ENCODE peak calls at places on chromosomes 11 and 22, in seven cellular contexts. X is GM23248, Q is PC-3, D is MM.1S, J is neural progenitor cell, C is PC-9, K is fibroblast of lung. V is an unnamed sample.
A peak's percentile ranks its signal among the peaks of the same experiment; 100 is the strongest.

GRCh38 chr11:96063053-96063452 is 139.1 kb upstream of the MTMR2 start:
- DNase-seq in J (no peak), Q (peak; percentile 29), X (no peak), C (no peak), D (no peak), K (no peak), V (no peak)

GRCh38 chr11:69413993-69414392 is 67.5 kb upstream of the LINC01488 start:
- DNase-seq in K (no peak), Q (no peak), J (no peak), X (no peak), C (no peak), D (no peak), V (no peak)

GRCh38 chr22:47322854-47323253 is 560.4 kb downstream of the TBC1D22A start:
- DNase-seq in D (no peak), X (peak; percentile 10), C (no peak), J (no peak), Q (peak; percentile 46), K (no peak), V (no peak)

GRCh38 chr22:21044931-21045584 is 688 bp upstream of the LRRC74B start:
- DNase-seq in D (no peak), K (peak; percentile 57), C (no peak), Q (peak; percentile 15), X (peak; percentile 86), J (peak; percentile 21), V (no peak)

GRCh38 chr11:111441443-111441842 is 62.4 kb upstream of the POU2AF1 start:
- DNase-seq in X (peak; percentile 70), Q (peak; percentile 42), K (peak; percentile 58), J (no peak), D (no peak), C (no peak), V (no peak)

GRCh38 chr22:36457688-36458450 is 23.6 kb downstream of the TXN2 start:
- DNase-seq in X (peak; percentile 45), D (no peak), K (peak; percentile 50), Q (no peak), C (peak; percentile 32), J (no peak), V (no peak)

GRCh38 chr11:121512468-121513465 is 60.0 kb upstream of the SORL1-AS1 start:
- DNase-seq in Q (no peak), C (no peak), K (no peak), X (no peak), J (no peak), D (no peak), V (no peak)

GRCh38 chr11:95660038-95660437 is 129.5 kb downstream of the FAM76B start:
- DNase-seq in Q (no peak), X (no peak), K (no peak), J (peak; percentile 43), C (no peak), D (no peak), V (no peak)

GRCh38 chr11:118672865-118673264 is 6.6 kb downstream of the TREH start:
- DNase-seq in K (no peak), X (peak; percentile 47), D (no peak), C (peak; percentile 34), J (no peak), Q (peak; percentile 50), V (no peak)

GRCh38 chr22:17100621-17101020 is 15.8 kb downstream of the IL17RA start:
- DNase-seq in X (no peak), K (no peak), Q (no peak), J (no peak), C (no peak), D (no peak), V (no peak)

GRCh38 chr11:66118847-66119246 is 48.8 kb downstream of the PACS1 start:
- DNase-seq in Q (no peak), X (no peak), C (no peak), K (no peak), D (no peak), J (no peak), V (no peak)

GRCh38 chr11:65817312-65817814 is 16.4 kb upstream of the SNX32 start:
- DNase-seq in K (peak; percentile 20), J (no peak), X (no peak), Q (no peak), C (no peak), D (no peak), V (no peak)

GRCh38 chr11:46353706-46354105 is 6.4 kb downstream of the DGKZ start:
- DNase-seq in J (no peak), X (peak; percentile 55), C (no peak), D (no peak), K (no peak), Q (no peak), V (no peak)

GRCh38 chr11:63999349-64000025 is 13.2 kb downstream of the OTUB1 start:
- DNase-seq in C (no peak), K (peak; percentile 28), Q (peak; percentile 85), X (peak; percentile 79), J (peak; percentile 87), D (no peak), V (no peak)

DNA sequence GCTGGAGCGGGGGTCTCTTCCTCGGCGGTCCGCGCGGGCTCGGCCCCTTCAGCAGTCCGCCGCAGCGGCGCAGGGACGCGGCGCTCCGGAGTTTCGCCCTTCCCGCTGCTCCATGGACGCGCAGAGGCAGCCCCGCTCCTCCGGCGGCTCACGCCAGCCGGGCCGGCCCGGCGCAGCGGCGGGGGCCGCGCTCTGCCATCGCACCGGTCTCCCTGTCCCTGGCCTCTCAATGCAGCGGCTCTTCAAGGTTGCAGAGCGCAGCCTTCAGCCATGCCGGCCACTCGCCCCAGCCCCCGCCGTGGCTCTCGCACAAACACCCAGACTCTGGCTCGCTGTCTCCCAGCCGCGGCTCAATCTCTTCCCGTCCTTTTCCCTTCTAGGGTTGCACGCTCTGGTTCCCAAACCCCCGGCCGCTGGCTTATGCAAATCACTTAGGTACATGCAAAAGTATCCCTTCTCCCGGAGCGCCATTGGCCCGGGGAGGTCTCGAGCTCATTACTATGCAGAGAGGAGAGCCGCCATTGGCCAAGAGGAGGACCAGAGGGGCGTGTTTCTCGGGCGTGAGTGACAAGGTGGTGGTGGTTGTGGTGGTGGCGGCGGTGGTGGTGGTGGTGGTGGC is at the start of gene LGR4:
- DNase-seq in X (peak; percentile 96), Q (peak; percentile 95), K (peak; percentile 90), J (peak; percentile 99), C (peak; percentile 95), D (peak; percentile 82), V (no peak)
- TF ChIP-seq EZH2 in X (no peak), Q (no peak), K (no peak), J (no peak), C (no peak), D (no peak), V (no peak)

GRCh38 chr11:1572200-1573076 is at the start of gene DUSP8:
- DNase-seq in K (peak; percentile 82), Q (peak; percentile 70), J (peak; percentile 92), C (peak; percentile 35), X (peak; percentile 93), D (peak; percentile 71), V (no peak)
- TF ChIP-seq EZH2 in K (no peak), Q (no peak), J (peak; percentile 97), C (no peak), X (peak; percentile 97), D (peak; percentile 81), V (no peak)

GRCh38 chr11:1460396-1460795 is 26.2 kb downstream of the MOB2 start:
- DNase-seq in J (no peak), C (no peak), K (peak; percentile 86), X (peak; percentile 47), Q (no peak), D (no peak), V (no peak)

GRCh38 chr11:1459739-1460395 is 26.7 kb downstream of the MOB2 start:
- DNase-seq in D (no peak), J (no peak), C (no peak), K (peak; percentile 33), X (no peak), Q (no peak), V (no peak)

GRCh38 chr11:1462576-1462975 is 24.0 kb downstream of the MOB2 start:
- DNase-seq in K (no peak), J (no peak), Q (no peak), X (no peak), D (no peak), C (no peak), V (no peak)

GRCh38 chr11:1461806-1462455 is 24.6 kb downstream of the MOB2 start:
- DNase-seq in D (no peak), X (no peak), Q (no peak), J (no peak), K (no peak), C (no peak), V (no peak)

DNA sequence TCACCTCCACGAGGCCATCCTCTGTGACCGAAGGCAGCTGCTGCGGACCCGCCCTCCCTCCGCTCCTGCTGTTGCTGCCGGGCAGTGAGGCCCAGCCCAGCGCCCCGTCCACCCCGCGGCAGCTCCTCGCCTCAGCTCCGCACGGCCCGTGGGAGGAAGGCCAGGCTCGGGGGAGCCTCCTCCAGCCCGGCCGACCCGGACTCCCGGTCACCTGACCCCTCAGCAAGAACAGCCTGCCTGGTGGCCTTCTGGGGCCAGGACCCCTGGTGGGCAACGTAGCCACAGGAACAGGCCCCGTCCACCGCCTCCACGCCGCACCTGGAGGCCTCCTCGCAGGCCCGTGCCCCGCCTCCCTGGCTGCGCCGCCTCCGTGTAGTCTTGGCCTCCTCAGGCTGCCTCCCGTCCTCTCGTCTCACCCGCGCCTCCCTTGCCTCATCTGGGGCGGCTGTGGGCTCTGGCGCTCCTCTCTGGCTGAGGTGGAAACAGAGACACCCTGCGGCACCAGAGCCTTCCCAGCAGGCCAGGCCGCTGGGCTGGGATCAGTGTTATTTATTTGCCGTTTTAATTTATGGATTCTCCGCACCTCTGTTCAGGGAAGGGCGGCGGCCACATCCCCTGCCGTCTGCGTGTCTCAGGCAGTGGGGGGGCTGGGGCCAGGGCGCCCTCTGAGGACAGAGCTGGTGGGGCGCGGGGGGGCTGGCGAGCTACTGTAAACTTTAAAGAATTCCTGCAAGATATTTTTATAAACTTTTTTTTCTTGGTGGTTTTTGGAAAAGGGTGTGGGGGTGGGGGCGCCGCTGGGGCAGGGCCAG is 25.4 kb downstream of the MOB2 start:
- DNase-seq in Q (no peak), D (no peak), X (peak; percentile 37), K (peak; percentile 25), C (no peak), J (no peak), V (no peak)
- TF ChIP-seq EZH2 in Q (no peak), D (no peak), X (peak; percentile 46), K (peak; percentile 42), C (no peak), J (no peak), V (no peak)

GRCh38 chr11:32440920-32441319 is 5.6 kb upstream of the WT1 start:
- DNase-seq in J (peak; percentile 57), D (no peak), C (no peak), X (no peak), K (no peak), Q (no peak), V (no peak)
- TF ChIP-seq EZH2 in J (peak; percentile 68), D (no peak), C (no peak), X (no peak), K (no peak), Q (no peak), V (no peak)

DNA sequence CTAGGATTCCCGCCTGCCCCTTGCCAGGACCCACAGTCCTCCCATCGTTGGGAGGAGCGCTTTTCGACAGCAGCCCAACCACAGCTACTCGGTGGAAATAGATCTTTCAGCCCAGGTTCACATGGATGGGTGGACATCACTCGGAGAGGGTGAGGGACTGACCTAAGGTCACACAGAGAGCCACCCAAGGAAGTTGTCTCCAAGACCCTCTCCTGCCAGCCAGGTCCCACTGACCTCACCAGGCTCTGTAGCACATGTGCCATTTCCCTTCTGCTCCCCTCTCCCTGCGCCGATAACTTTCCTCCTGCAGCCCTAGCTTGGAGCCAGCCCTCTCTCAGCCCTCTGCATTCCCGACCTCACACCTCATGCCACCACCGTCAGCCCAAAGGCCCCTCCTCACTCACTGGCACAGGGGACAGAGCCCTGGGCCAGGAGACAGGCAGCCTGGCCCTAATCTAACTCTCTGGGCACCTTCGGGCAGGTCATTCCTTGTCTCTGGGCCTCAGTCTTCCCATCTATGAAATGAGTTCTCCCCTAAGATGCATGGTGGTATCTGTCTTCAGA is 4.7 kb downstream of the KCNJ4 start:
- DNase-seq in K (no peak), Q (no peak), C (no peak), D (no peak), J (no peak), X (no peak), V (no peak)
- TF ChIP-seq EZH2 in K (no peak), Q (no peak), C (no peak), D (no peak), J (no peak), X (no peak), V (no peak)